ENCODE peak calls at places on chromosome 4, in nine cellular contexts. One of them, this sample, is unnamed.

GRCh38 chr4:37717575-37717974 is 31.4 kb upstream of the RELL1 start:
- DNase-seq in anterior cingulate cortex: no peak
- DNase-seq in RWPE1: peak; percentile 60
- DNase-seq in activated T-cell treated with anti-CD3 and anti-CD28 coated beads, Interleukin-2, amount 50 U/mL, for 72 hours: peak; percentile 16
- DNase-seq in ovary: no peak
- DNase-seq in adipocyte: peak; percentile 76
- DNase-seq in nephron progenitor cell: no peak
- DNase-seq in cerebellar cortex: peak; percentile 25
- DNase-seq in esophagus squamous epithelium: no peak
- DNase-seq in this sample: no peak

GRCh38 chr4:110959041-110959643 is 336.3 kb upstream of the PITX2 start:
- DNase-seq in adipocyte: peak; percentile 62
- DNase-seq in RWPE1: no peak
- DNase-seq in activated T-cell treated with anti-CD3 and anti-CD28 coated beads, Interleukin-2, amount 50 U/mL, for 72 hours: no peak
- DNase-seq in nephron progenitor cell: no peak
- DNase-seq in ovary: no peak
- DNase-seq in cerebellar cortex: no peak
- DNase-seq in esophagus squamous epithelium: no peak
- DNase-seq in anterior cingulate cortex: no peak
- DNase-seq in this sample: no peak

GRCh38 chr4:185833055-185833598 is 21.1 kb upstream of the SORBS2 start:
- DNase-seq in RWPE1: no peak
- DNase-seq in esophagus squamous epithelium: no peak
- DNase-seq in adipocyte: no peak
- DNase-seq in cerebellar cortex: no peak
- DNase-seq in anterior cingulate cortex: no peak
- DNase-seq in ovary: no peak
- DNase-seq in activated T-cell treated with anti-CD3 and anti-CD28 coated beads, Interleukin-2, amount 50 U/mL, for 72 hours: no peak
- DNase-seq in nephron progenitor cell: no peak
- DNase-seq in this sample: no peak

GRCh38 chr4:105147226-105148151 is 813 bp downstream of the TET2 start:
- DNase-seq in RWPE1: peak; percentile 25
- DNase-seq in cerebellar cortex: peak; percentile 58
- DNase-seq in nephron progenitor cell: peak; percentile 52
- DNase-seq in activated T-cell treated with anti-CD3 and anti-CD28 coated beads, Interleukin-2, amount 50 U/mL, for 72 hours: peak; percentile 16
- DNase-seq in adipocyte: peak; percentile 75
- DNase-seq in esophagus squamous epithelium: no peak
- DNase-seq in ovary: peak; percentile 28
- DNase-seq in anterior cingulate cortex: no peak
- DNase-seq in this sample: peak; percentile 43

GRCh38 chr4:73067971-73068394 is 1.5 kb downstream of the COX18 start:
- DNase-seq in nephron progenitor cell: no peak
- DNase-seq in ovary: no peak
- DNase-seq in RWPE1: peak; percentile 6
- DNase-seq in anterior cingulate cortex: no peak
- DNase-seq in cerebellar cortex: no peak
- DNase-seq in adipocyte: peak; percentile 43
- DNase-seq in activated T-cell treated with anti-CD3 and anti-CD28 coated beads, Interleukin-2, amount 50 U/mL, for 72 hours: peak; percentile 45
- DNase-seq in esophagus squamous epithelium: no peak
- DNase-seq in this sample: no peak

GRCh38 chr4:101669832-101670188 is 120.7 kb upstream of the BANK1 start:
- DNase-seq in esophagus squamous epithelium: no peak
- DNase-seq in adipocyte: peak; percentile 36
- DNase-seq in cerebellar cortex: no peak
- DNase-seq in anterior cingulate cortex: no peak
- DNase-seq in activated T-cell treated with anti-CD3 and anti-CD28 coated beads, Interleukin-2, amount 50 U/mL, for 72 hours: no peak
- DNase-seq in ovary: no peak
- DNase-seq in RWPE1: no peak
- DNase-seq in nephron progenitor cell: no peak
- DNase-seq in this sample: no peak

GRCh38 chr4:8319061-8319460 is 49.5 kb downstream of the HTRA3 start:
- DNase-seq in adipocyte: no peak
- DNase-seq in ovary: peak; percentile 7
- DNase-seq in anterior cingulate cortex: no peak
- DNase-seq in RWPE1: no peak
- DNase-seq in cerebellar cortex: no peak
- DNase-seq in nephron progenitor cell: no peak
- DNase-seq in esophagus squamous epithelium: no peak
- DNase-seq in activated T-cell treated with anti-CD3 and anti-CD28 coated beads, Interleukin-2, amount 50 U/mL, for 72 hours: no peak
- DNase-seq in this sample: no peak

GRCh38 chr4:119041951-119042560 is 93.6 kb upstream of the MYOZ2 start:
- DNase-seq in ovary: peak; percentile 35
- DNase-seq in adipocyte: peak; percentile 92
- DNase-seq in nephron progenitor cell: peak; percentile 47
- DNase-seq in anterior cingulate cortex: no peak
- DNase-seq in activated T-cell treated with anti-CD3 and anti-CD28 coated beads, Interleukin-2, amount 50 U/mL, for 72 hours: peak; percentile 54
- DNase-seq in RWPE1: peak; percentile 75
- DNase-seq in esophagus squamous epithelium: no peak
- DNase-seq in cerebellar cortex: peak; percentile 72
- DNase-seq in this sample: no peak

GRCh38 chr4:155008389-155008788 is 200.0 kb upstream of the NPY2R start:
- DNase-seq in anterior cingulate cortex: no peak
- DNase-seq in esophagus squamous epithelium: no peak
- DNase-seq in cerebellar cortex: no peak
- DNase-seq in adipocyte: peak; percentile 39
- DNase-seq in RWPE1: no peak
- DNase-seq in activated T-cell treated with anti-CD3 and anti-CD28 coated beads, Interleukin-2, amount 50 U/mL, for 72 hours: no peak
- DNase-seq in ovary: no peak
- DNase-seq in nephron progenitor cell: no peak
- DNase-seq in this sample: no peak

GRCh38 chr4:29948858-29949257 is 771.3 kb upstream of the PCDH7 start:
- DNase-seq in adipocyte: no peak
- DNase-seq in activated T-cell treated with anti-CD3 and anti-CD28 coated beads, Interleukin-2, amount 50 U/mL, for 72 hours: no peak
- DNase-seq in esophagus squamous epithelium: no peak
- DNase-seq in anterior cingulate cortex: no peak
- DNase-seq in RWPE1: no peak
- DNase-seq in cerebellar cortex: no peak
- DNase-seq in ovary: no peak
- DNase-seq in nephron progenitor cell: no peak
- DNase-seq in this sample: no peak

GRCh38 chr4:77156912-77157858 is at the start of gene CCNG2:
- DNase-seq in RWPE1: peak; percentile 69
- DNase-seq in ovary: peak; percentile 90
- DNase-seq in adipocyte: peak; percentile 97
- DNase-seq in cerebellar cortex: no peak
- DNase-seq in esophagus squamous epithelium: peak; percentile 83
- DNase-seq in nephron progenitor cell: peak; percentile 93
- DNase-seq in anterior cingulate cortex: peak; percentile 89
- DNase-seq in activated T-cell treated with anti-CD3 and anti-CD28 coated beads, Interleukin-2, amount 50 U/mL, for 72 hours: peak; percentile 88
- DNase-seq in this sample: peak; percentile 83

GRCh38 chr4:78667764-78668163 is 108.4 kb upstream of the BMP2K start:
- DNase-seq in esophagus squamous epithelium: no peak
- DNase-seq in anterior cingulate cortex: no peak
- DNase-seq in activated T-cell treated with anti-CD3 and anti-CD28 coated beads, Interleukin-2, amount 50 U/mL, for 72 hours: no peak
- DNase-seq in RWPE1: no peak
- DNase-seq in cerebellar cortex: no peak
- DNase-seq in adipocyte: no peak
- DNase-seq in nephron progenitor cell: no peak
- DNase-seq in ovary: no peak
- DNase-seq in this sample: no peak

GRCh38 chr4:147518086-147518485 is 37.2 kb downstream of the EDNRA start:
- DNase-seq in RWPE1: no peak
- DNase-seq in cerebellar cortex: no peak
- DNase-seq in nephron progenitor cell: no peak
- DNase-seq in activated T-cell treated with anti-CD3 and anti-CD28 coated beads, Interleukin-2, amount 50 U/mL, for 72 hours: no peak
- DNase-seq in ovary: no peak
- DNase-seq in adipocyte: no peak
- DNase-seq in esophagus squamous epithelium: no peak
- DNase-seq in anterior cingulate cortex: no peak
- DNase-seq in this sample: no peak

GRCh38 chr4:65502151-65502691 is 168.1 kb downstream of the EPHA5 start:
- DNase-seq in esophagus squamous epithelium: no peak
- DNase-seq in cerebellar cortex: no peak
- DNase-seq in anterior cingulate cortex: no peak
- DNase-seq in adipocyte: peak; percentile 83
- DNase-seq in ovary: no peak
- DNase-seq in activated T-cell treated with anti-CD3 and anti-CD28 coated beads, Interleukin-2, amount 50 U/mL, for 72 hours: no peak
- DNase-seq in RWPE1: no peak
- DNase-seq in nephron progenitor cell: no peak
- DNase-seq in this sample: no peak

GRCh38 chr4:22336822-22337221 is 179.0 kb downstream of the ADGRA3 start:
- DNase-seq in nephron progenitor cell: no peak
- DNase-seq in adipocyte: no peak
- DNase-seq in esophagus squamous epithelium: no peak
- DNase-seq in anterior cingulate cortex: no peak
- DNase-seq in ovary: no peak
- DNase-seq in activated T-cell treated with anti-CD3 and anti-CD28 coated beads, Interleukin-2, amount 50 U/mL, for 72 hours: no peak
- DNase-seq in cerebellar cortex: no peak
- DNase-seq in RWPE1: no peak
- DNase-seq in this sample: no peak

GRCh38 chr4:87853108-87853507 is 20.3 kb downstream of the MEPE start:
- DNase-seq in activated T-cell treated with anti-CD3 and anti-CD28 coated beads, Interleukin-2, amount 50 U/mL, for 72 hours: no peak
- DNase-seq in adipocyte: peak; percentile 81
- DNase-seq in ovary: no peak
- DNase-seq in nephron progenitor cell: no peak
- DNase-seq in cerebellar cortex: peak; percentile 69
- DNase-seq in anterior cingulate cortex: no peak
- DNase-seq in esophagus squamous epithelium: no peak
- DNase-seq in RWPE1: peak; percentile 36
- DNase-seq in this sample: no peak

GRCh38 chr4:183507928-183508327 is 3.1 kb downstream of the ING2 start:
- DNase-seq in adipocyte: no peak
- DNase-seq in anterior cingulate cortex: no peak
- DNase-seq in activated T-cell treated with anti-CD3 and anti-CD28 coated beads, Interleukin-2, amount 50 U/mL, for 72 hours: no peak
- DNase-seq in RWPE1: no peak
- DNase-seq in cerebellar cortex: no peak
- DNase-seq in ovary: no peak
- DNase-seq in esophagus squamous epithelium: no peak
- DNase-seq in nephron progenitor cell: no peak
- DNase-seq in this sample: no peak

GRCh38 chr4:152951348-152951747 is 15.2 kb downstream of the FHDC1 start:
- DNase-seq in RWPE1: no peak
- DNase-seq in esophagus squamous epithelium: no peak
- DNase-seq in activated T-cell treated with anti-CD3 and anti-CD28 coated beads, Interleukin-2, amount 50 U/mL, for 72 hours: no peak
- DNase-seq in cerebellar cortex: no peak
- DNase-seq in ovary: no peak
- DNase-seq in adipocyte: peak; percentile 51
- DNase-seq in nephron progenitor cell: no peak
- DNase-seq in anterior cingulate cortex: no peak
- DNase-seq in this sample: no peak

GRCh38 chr4:8701101-8702019 is 108.8 kb downstream of the CPZ start:
- DNase-seq in RWPE1: no peak
- DNase-seq in ovary: no peak
- DNase-seq in anterior cingulate cortex: no peak
- DNase-seq in esophagus squamous epithelium: no peak
- DNase-seq in adipocyte: no peak
- DNase-seq in nephron progenitor cell: peak; percentile 41
- DNase-seq in activated T-cell treated with anti-CD3 and anti-CD28 coated beads, Interleukin-2, amount 50 U/mL, for 72 hours: no peak
- DNase-seq in cerebellar cortex: no peak
- DNase-seq in this sample: no peak

GRCh38 chr4:133812236-133812635 is 389.4 kb downstream of the PABPC4L start:
- DNase-seq in cerebellar cortex: no peak
- DNase-seq in activated T-cell treated with anti-CD3 and anti-CD28 coated beads, Interleukin-2, amount 50 U/mL, for 72 hours: no peak
- DNase-seq in RWPE1: no peak
- DNase-seq in ovary: no peak
- DNase-seq in nephron progenitor cell: no peak
- DNase-seq in anterior cingulate cortex: no peak
- DNase-seq in adipocyte: no peak
- DNase-seq in esophagus squamous epithelium: no peak
- DNase-seq in this sample: no peak